ENCODE peak calls at places on chromosomes 7 and 10, in four cellular contexts. X is tibial nerve; M is CD8-positive, alpha-beta T cell; Z is fibroblast of lung. T is an unnamed sample.

GRCh38 chr10:69360485-69361302 is 56.0 kb downstream of the TACR2 start:
- DNase-seq in Z (peak), M (no peak), X (peak), T (peak)

GRCh38 chr7:42144253-42145002 is 92.6 kb downstream of the GLI3 start:
- DNase-seq in M (no peak), Z (peak), X (no peak), T (no peak)

GRCh38 chr7:81744389-81744788 is 25.5 kb downstream of the HGF start:
- DNase-seq in X (no peak), M (no peak), Z (no peak), T (no peak)

GRCh38 chr10:84232376-84232775 is 7.0 kb upstream of the LRIT2 start:
- DNase-seq in X (no peak), M (no peak), Z (no peak), T (no peak)

GRCh38 chr10:132836832-132837540 is 51.0 kb upstream of the NKX6-2 start:
- DNase-seq in Z (peak), M (peak), X (no peak), T (peak)

GRCh38 chr7:55524558-55525310 is 47.6 kb downstream of the VOPP1 start:
- DNase-seq in Z (peak), M (no peak), X (peak), T (no peak)

GRCh38 chr10:22325272-22325947 is 4.5 kb downstream of the BMI1 start:
- DNase-seq in Z (peak), X (peak), M (peak), T (peak)

GRCh38 chr7:140358771-140359095 is 39.6 kb downstream of the SLC37A3 start:
- DNase-seq in Z (no peak), X (no peak), M (peak), T (no peak)

GRCh38 chr7:100465702-100466311 is 1.7 kb upstream of the SPACDR start:
- DNase-seq in X (no peak), M (no peak), Z (peak), T (peak)

GRCh38 chr10:29709484-29710002 is 74.8 kb upstream of the SVIL start:
- DNase-seq in X (no peak), Z (no peak), M (no peak), T (no peak)

GRCh38 chr10:28719789-28720436 is 42.6 kb downstream of the BAMBI start:
- DNase-seq in X (no peak), Z (peak), M (no peak), T (no peak)

GRCh38 chr10:42177077-42177792 is 461.1 kb downstream of the ZNF33B start:
- DNase-seq in Z (no peak), X (no peak), M (no peak), T (no peak)

GRCh38 chr7:77783111-77783510 is 15.1 kb downstream of the TMEM60 start:
- DNase-seq in M (no peak), X (no peak), Z (no peak), T (no peak)

GRCh38 chr10:27285093-27285492 is 44.5 kb upstream of the ACBD5 start:
- DNase-seq in X (no peak), M (peak), Z (peak), T (no peak)

GRCh38 chr10:52526251-52526823 is 212.3 kb downstream of the DKK1 start:
- DNase-seq in M (no peak), X (no peak), Z (peak), T (no peak)

GRCh38 chr10:43781480-43782361 is 133.0 kb upstream of the ZNF32 start:
- DNase-seq in M (peak), X (no peak), Z (no peak), T (no peak)

GRCh38 chr7:127776776-127777390 is 124.9 kb downstream of the SND1 start:
- DNase-seq in Z (peak), M (no peak), X (no peak), T (no peak)

GRCh38 chr7:20331912-20332317 is 1.2 kb downstream of the ITGB8 start:
- DNase-seq in Z (no peak), X (no peak), M (no peak), T (no peak)

GRCh38 chr10:129501652-129502436 is 34.8 kb downstream of the MGMT start:
- DNase-seq in Z (no peak), X (no peak), M (no peak), T (no peak)

DNA sequence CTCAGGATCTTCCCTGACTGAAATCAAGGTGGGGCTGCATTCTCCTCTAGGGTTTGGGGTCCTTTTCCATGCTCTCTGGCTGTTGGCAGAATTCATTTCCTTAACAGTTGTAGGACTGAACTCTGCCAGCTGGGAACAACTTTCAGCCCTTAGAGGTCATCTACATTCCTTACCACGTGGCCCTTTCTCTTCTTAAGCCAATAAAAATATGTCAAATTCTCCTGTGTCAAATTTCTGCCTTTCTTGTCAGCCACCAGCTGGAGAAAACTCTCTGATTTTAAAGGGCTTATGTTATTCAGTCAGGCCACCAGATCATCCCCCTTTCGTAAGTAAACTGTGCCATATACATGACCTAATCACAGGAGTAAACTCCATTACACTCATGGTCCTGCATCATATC is 95.3 kb upstream of the IL6 start:
- DNase-seq in X (no peak), Z (no peak), M (no peak), T (no peak)
- H3K27ac ChIP-seq in X (no peak), Z (no peak), M (no peak), T (no peak)

GRCh38 chr7:111730476-111731300 is 168.4 kb upstream of the IMMP2L start:
- DNase-seq in X (no peak), Z (peak), M (no peak), T (no peak)
- TF ChIP-seq CTCF in X (peak), Z (peak), M (no peak), T (no peak)

DNA sequence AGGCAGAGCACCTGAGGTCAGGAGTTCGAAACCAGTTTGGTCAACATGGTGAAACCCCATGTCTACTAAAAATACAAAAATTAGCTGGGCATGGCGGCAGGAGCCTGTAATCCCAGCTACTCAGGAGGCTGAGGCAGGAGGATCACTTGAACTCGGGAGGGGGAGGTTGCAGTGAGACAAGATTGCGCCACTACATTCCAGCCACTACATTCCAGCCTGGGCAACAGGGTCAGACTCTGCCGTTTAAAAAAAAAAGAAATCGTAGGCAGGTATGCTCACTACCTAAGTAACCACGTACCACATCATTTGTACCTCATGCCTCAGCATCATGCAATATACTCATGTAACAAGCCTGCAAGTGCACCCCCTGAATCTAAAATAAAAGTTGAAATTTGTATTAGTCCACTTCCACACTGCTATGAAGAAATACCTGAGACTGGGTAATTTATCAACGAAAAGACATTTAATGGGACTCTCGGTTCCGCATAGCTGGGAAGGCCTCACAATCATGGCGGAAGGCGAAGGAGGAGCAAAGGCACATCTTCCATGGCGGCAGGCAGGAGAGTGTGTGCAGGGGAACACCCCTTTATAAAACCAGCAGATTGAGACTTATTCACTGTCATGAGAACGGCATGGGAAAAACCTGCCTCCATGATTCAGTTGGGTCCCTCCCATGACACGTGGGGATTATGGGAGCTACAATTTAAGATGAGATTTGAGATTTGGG is 8.1 kb upstream of the EIF4H start:
- DNase-seq in M (no peak), X (no peak), Z (no peak), T (no peak)
- H3K27ac ChIP-seq in M (no peak), X (no peak), Z (no peak), T (no peak)

DNA sequence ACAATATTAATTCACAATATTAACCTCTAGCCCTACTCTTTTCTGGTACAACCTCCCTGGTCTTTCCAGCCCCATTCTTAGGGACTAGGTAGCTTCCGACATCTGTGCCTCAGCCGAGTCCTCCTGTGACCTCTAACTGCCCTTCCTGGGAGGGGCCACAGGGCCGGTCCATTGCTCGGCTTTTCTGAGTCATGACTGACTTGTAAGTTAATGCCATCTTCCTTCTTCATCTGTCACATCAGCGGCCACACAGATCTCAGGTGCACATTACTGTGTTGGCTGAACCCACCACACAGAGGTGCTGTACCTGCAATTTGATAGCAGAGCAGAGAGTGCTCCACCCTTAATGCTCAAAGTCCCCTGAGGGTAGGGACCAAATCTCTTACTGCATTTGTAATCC is 4.1 kb upstream of the CPA4 start:
- DNase-seq in Z (no peak), X (no peak), M (no peak), T (no peak)
- TF ChIP-seq CTCF in Z (no peak), X (no peak), M (no peak), T (no peak)

GRCh38 chr7:103445228-103446020 is 583 bp downstream of the SLC26A5 start:
- DNase-seq in X (no peak), Z (peak), M (no peak), T (no peak)

GRCh38 chr7:103447073-103447960 is 1.3 kb upstream of the SLC26A5 start:
- DNase-seq in M (no peak), X (peak), Z (peak), T (peak)

DNA sequence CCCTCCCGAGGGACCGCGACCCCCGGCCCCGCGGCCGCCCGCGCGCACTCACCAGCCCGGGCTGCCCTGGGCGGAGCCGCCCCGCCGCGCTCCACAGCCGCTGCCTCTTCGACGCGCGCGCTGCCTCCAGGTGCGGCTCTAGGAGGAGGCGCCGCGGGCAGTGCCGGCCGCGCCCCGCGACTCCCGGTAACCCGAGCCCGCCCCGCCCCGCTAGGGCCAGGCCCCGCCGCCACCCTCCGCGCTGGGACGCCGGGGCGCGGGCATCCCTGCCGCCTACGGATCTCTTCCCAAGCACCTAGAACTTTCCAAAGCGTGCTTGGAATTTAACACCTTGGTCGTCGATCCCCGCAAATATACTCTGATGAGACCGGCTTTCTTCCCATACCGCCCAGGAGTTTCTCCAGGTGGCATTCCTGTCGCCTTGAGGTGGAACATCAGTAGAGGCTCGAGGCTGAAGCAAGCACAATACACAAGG is at the start of gene SLC26A5:
- DNase-seq in Z (no peak), M (no peak), X (no peak), T (peak)
- H3K27ac ChIP-seq in Z (no peak), M (no peak), X (no peak), T (no peak)

GRCh38 chr10:109929501-109930219 is 6.3 kb upstream of the XPNPEP1 start:
- DNase-seq in X (no peak), M (no peak), Z (peak), T (no peak)
- TF ChIP-seq CTCF in X (no peak), M (no peak), Z (no peak), T (no peak)